ENCODE peak calls at places on chromosomes 11 and 22, in four cellular contexts. W is stimulated activated CD8-positive, alpha-beta memory T cell treated with anti-CD3 and anti-CD28 coated beads, Interleukin-2, amount 100 ng/mL, for 1 hour; D is tibial artery; Y is kidney epithelial cell. X is an unnamed sample.

GRCh38 chr11:2529636-2530035 is 84.8 kb downstream of the KCNQ1 start:
- DNase-seq in D (peak), Y (no peak), W (no peak), X (no peak)

GRCh38 chr22:44871782-44872181 is 119.4 kb downstream of the ARHGAP8 start:
- DNase-seq in Y (no peak), D (no peak), W (no peak), X (no peak)

GRCh38 chr11:64607381-64608259 is 16.6 kb downstream of the SLC22A12 start:
- DNase-seq in W (no peak), D (peak), Y (no peak), X (no peak)

GRCh38 chr11:88312665-88313064 is 24.9 kb downstream of the CTSC start:
- DNase-seq in Y (no peak), W (no peak), D (no peak), X (no peak)

GRCh38 chr11:132999519-132999918 is 532.8 kb downstream of the OPCML start:
- DNase-seq in Y (no peak), W (no peak), D (no peak), X (no peak)

GRCh38 chr11:15146271-15147003 is 31.7 kb downstream of the INSC start:
- DNase-seq in W (no peak), Y (no peak), D (no peak), X (no peak)

GRCh38 chr22:29581799-29582198 is 886 bp upstream of the NIPSNAP1 start:
- DNase-seq in D (no peak), W (no peak), Y (no peak), X (no peak)

GRCh38 chr11:12271826-12272366 is 105.5 kb upstream of the PARVA start:
- DNase-seq in Y (no peak), D (peak), W (no peak), X (no peak)

GRCh38 chr11:72432347-72433287 is 1.7 kb downstream of the CLPB start:
- DNase-seq in Y (no peak), D (no peak), W (no peak), X (no peak)

GRCh38 chr11:33514079-33514690 is 186.4 kb downstream of the C11orf91 start:
- DNase-seq in D (no peak), Y (no peak), W (no peak), X (no peak)

GRCh38 chr11:120546312-120547205 is 35.0 kb downstream of the GRIK4 start:
- DNase-seq in D (peak), W (no peak), Y (peak), X (peak)

GRCh38 chr22:48366056-48366455 is 1461.6 kb downstream of the BRD1 start:
- DNase-seq in D (peak), Y (no peak), W (no peak), X (no peak)

GRCh38 chr22:37340331-37341262 is 58.3 kb downstream of the CYTH4 start:
- DNase-seq in D (no peak), W (no peak), Y (no peak), X (peak)

GRCh38 chr22:27088026-27088425 is 430.6 kb downstream of the MIAT start:
- DNase-seq in D (no peak), Y (no peak), W (no peak), X (no peak)

X was measured in H9.